ENCODE peak calls at places on chromosomes 16 and 17, in nine cellular contexts. Z, W, E, H, M, V, O, Y and A are unnamed samples.

GRCh38 chr16:8173111-8173644 is 417.1 kb downstream of the TMEM114 start:
- DNase-seq in H (no peak), E (peak; percentile 30), Z (peak; percentile 80), W (no peak), M (peak; percentile 68), Y (no peak), V (peak; percentile 86), O (no peak), A (peak; percentile 25)

GRCh38 chr16:66193543-66194229 is 172.8 kb upstream of the CDH5 start:
- DNase-seq in O (no peak), E (no peak), Z (no peak), Y (no peak), M (no peak), W (no peak), V (no peak), H (no peak), A (no peak)

GRCh38 chr17:144936-145670 is 7.7 kb downstream of the SCGB1C2 start:
- DNase-seq in W (no peak), Z (peak; percentile 49), E (no peak), V (no peak), O (no peak), Y (peak; percentile 52), M (no peak), H (no peak), A (no peak)

GRCh38 chr17:45428954-45429337 is 3.7 kb downstream of the ARHGAP27 start:
- DNase-seq in E (no peak), Z (no peak), Y (no peak), O (no peak), M (no peak), H (no peak), W (no peak), V (no peak), A (no peak)

GRCh38 chr17:27466376-27466747 is 10.1 kb downstream of the KSR1 start:
- DNase-seq in Y (no peak), O (no peak), E (no peak), W (no peak), H (no peak), V (no peak), M (no peak), Z (no peak), A (no peak)

GRCh38 chr17:44213403-44214229 is 5.9 kb downstream of the UBTF start:
- DNase-seq in W (no peak), Y (no peak), Z (no peak), V (no peak), M (no peak), O (no peak), H (no peak), E (no peak), A (no peak)

GRCh38 chr17:41610965-41611640 is 1.5 kb downstream of the KRT16 start:
- DNase-seq in Z (no peak), H (no peak), O (no peak), E (no peak), Y (no peak), V (no peak), M (no peak), W (no peak), A (no peak)

GRCh38 chr16:67526149-67526732 is 2.4 kb upstream of the RIPOR1 start:
- DNase-seq in V (no peak), Y (no peak), O (no peak), H (no peak), M (no peak), Z (no peak), E (no peak), W (no peak), A (peak; percentile 51)

GRCh38 chr16:80164881-80165280 is 375.9 kb upstream of the DYNLRB2 start:
- DNase-seq in H (no peak), Y (no peak), W (no peak), Z (no peak), M (no peak), O (no peak), V (no peak), E (no peak), A (no peak)

GRCh38 chr16:80265624-80266306 is 275.0 kb upstream of the DYNLRB2 start:
- DNase-seq in Y (no peak), Z (no peak), W (no peak), M (no peak), O (no peak), V (no peak), H (no peak), E (no peak), A (no peak)

GRCh38 chr16:2243031-2243528 is 6.8 kb downstream of the DNASE1L2 start:
- DNase-seq in M (no peak), H (no peak), O (no peak), V (no peak), W (no peak), Y (no peak), Z (no peak), E (no peak), A (no peak)

GRCh38 chr16:47211218-47211617 is 67.5 kb upstream of the NETO2 start:
- DNase-seq in Y (no peak), V (no peak), Z (no peak), E (no peak), W (no peak), M (no peak), H (no peak), O (no peak), A (no peak)

GRCh38 chr17:7351665-7352558 is at the start of gene KCTD11:
- DNase-seq in H (peak; percentile 64), Z (peak; percentile 95), O (no peak), E (peak; percentile 92), V (peak; percentile 94), Y (peak; percentile 97), M (peak; percentile 92), W (peak; percentile 74), A (peak; percentile 95)

GRCh38 chr17:7838291-7839075 is 4.5 kb downstream of the KDM6B start:
- DNase-seq in V (peak; percentile 70), Z (no peak), O (no peak), W (no peak), M (no peak), H (no peak), E (no peak), Y (no peak), A (no peak)

GRCh38 chr17:18259621-18260331 is 686 bp upstream of the MIEF2 start:
- DNase-seq in Y (no peak), W (no peak), E (no peak), M (peak; percentile 82), V (no peak), O (no peak), Z (no peak), H (no peak), A (peak; percentile 75)

GRCh38 chr17:76868176-76868668 is at the start of gene MGAT5B:
- DNase-seq in E (peak; percentile 57), M (peak; percentile 96), V (peak; percentile 91), Z (peak; percentile 97), O (peak; percentile 49), Y (peak; percentile 81), H (peak; percentile 24), W (peak; percentile 9), A (peak; percentile 87)

GRCh38 chr17:66707051-66707450 is 127.9 kb upstream of the CACNG5 start:
- DNase-seq in V (no peak), Z (no peak), O (no peak), W (no peak), M (no peak), Y (peak; percentile 9), H (no peak), E (no peak), A (no peak)
- H3K27ac ChIP-seq in V (no peak overlapping the region), Z (no peak overlapping the region), O (no peak overlapping the region), W (no peak overlapping the region), M (no peak overlapping the region), Y (no peak overlapping the region), H (no peak overlapping the region), E (no peak overlapping the region), A (no peak overlapping the region)

DNA sequence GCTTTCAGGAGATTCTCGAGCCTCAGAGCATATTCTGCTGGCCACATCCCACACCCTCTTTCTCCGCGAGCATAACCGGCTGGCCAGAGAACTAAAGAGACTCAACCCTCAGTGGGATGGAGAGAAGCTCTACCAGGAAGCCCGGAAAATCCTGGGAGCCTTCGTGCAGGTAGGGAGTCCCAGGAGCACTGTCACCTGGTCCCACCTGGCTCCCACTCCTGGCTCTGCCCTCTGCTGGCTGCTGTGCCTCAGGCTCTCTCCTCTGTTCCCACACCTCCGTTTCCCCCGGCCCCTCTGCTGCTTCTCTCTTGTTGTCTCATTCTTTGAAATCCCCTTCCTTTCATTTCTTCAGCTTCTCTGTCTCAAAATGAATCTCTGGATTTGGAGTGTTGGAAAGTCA is 16.4 kb downstream of the LPO start:
- DNase-seq in H (no peak), O (no peak), E (no peak), M (peak; percentile 35), Y (no peak), V (no peak), Z (no peak), W (no peak), A (no peak)
- TF ChIP-seq CTCF in H (no peak), O (no peak), E (no peak), M (peak; percentile 65), Y (no peak), V (no peak), Z (no peak), W (no peak), A (no peak)

DNA sequence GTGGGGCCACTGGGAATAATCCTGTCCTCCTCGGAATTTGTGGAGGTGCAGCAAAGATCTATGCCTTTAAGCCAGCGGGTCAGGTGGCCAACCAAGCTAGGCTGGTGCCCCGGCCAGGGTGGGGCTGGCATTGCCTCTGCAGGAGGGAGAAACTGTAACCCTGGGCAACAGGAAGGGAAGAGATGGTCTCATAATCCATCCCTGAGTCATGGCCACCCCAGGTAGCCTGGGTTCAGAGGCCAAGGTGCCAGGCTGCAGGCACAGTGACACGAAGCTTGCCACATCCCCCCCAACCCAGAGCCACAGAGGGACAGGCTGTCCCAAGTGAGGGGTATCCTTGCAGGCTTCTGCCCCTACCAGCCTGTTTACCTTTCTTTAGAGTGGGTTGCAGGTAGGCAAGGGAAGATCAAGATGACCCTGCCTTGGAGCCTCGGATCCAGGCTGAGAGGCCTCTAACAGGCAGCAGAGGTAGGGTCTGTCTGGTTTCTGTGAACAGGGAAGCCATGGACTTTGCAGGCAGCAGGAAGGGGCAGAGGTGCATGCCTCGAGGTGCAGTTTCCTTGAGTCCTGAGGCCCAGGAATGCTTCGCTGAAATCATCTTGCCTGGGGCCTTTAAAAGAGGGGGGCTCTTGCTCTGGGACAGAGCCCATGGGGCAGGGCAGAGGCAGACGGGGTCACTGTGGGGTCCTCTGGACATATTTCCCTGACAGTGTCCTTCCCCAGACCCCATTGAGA is 4.0 kb downstream of the LASP1 start:
- DNase-seq in Y (no peak), H (no peak), M (no peak), W (no peak), V (no peak), Z (no peak), E (no peak), O (no peak), A (no peak)
- H3K27ac ChIP-seq in Y (peak overlapping the region; percentile 94), H (no peak overlapping the region), M (no peak overlapping the region), W (peak overlapping the region; percentile 98), V (peak overlapping the region; percentile 49), Z (peak overlapping the region; percentile 91), E (peak overlapping the region; percentile 92), O (no peak overlapping the region), A (peak overlapping the region; percentile 98)

DNA sequence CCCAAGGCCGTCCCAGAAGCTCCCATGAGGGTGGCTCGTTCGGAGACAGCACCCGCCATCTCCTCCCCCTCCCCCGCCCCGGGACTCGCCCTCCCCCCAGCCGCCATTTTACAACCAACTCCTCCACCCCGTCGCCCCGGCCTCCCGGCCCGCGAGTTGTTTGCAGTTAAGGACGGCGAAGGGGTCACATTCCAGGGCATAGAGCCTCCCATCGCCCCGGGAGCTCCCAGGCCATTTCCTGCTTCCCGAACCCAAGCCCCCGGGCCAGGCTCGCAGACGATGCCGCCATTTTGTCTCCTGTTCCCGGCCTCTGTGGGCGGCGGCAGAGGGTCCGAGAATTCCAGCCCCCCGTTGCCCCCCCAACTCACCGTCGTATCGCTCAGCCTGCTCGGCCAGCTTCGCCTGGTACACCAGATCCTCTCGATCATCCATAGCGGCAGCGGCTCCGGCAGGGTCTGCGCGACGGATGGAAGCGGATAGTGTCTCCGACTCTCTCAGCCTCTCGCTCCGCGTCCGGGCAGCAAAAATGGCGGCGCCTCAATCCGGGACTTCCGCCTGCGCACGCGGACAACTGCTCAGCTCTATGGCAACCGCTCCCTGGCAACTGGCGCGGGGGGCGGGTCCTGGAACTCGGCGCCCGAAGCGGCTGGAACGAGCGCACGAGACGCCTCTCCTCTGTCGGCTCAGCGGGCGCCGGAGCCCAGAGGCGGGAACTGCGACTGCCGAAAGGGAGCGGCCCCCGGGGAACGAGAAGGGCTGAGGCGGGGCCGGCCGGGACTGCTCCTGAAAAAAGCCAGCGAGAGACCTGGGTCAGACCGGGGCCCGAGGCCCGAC is at the start of gene YWHAE:
- DNase-seq in W (peak; percentile 91), H (peak; percentile 78), M (peak; percentile 92), E (peak; percentile 97), Y (peak; percentile 98), Z (peak; percentile 97), V (peak; percentile 98), O (peak; percentile 87), A (peak; percentile 88)
- TF ChIP-seq CTCF in W (no peak), H (no peak), M (no peak), E (no peak), Y (no peak), Z (no peak), V (no peak), O (no peak), A (no peak)